ENCODE peak calls at places on chromosomes 6 and 20, in six cellular contexts. One of them, this sample, is unnamed.

GRCh38 chr6:157385482-157385881 is 4.5 kb downstream of the ZDHHC14 start:
- DNase-seq in fibroblast of pulmonary artery: no peak
- DNase-seq in iPS-NIHi11: no peak
- DNase-seq in uterus: no peak
- DNase-seq in adipocyte: no peak
- DNase-seq in HTR-8/SVneo: no peak
- DNase-seq in this sample: no peak

GRCh38 chr6:156963712-156964700 is 186.8 kb downstream of the ARID1B start:
- DNase-seq in uterus: no peak
- DNase-seq in HTR-8/SVneo: peak; percentile 28
- DNase-seq in fibroblast of pulmonary artery: peak; percentile 65
- DNase-seq in adipocyte: peak; percentile 90
- DNase-seq in iPS-NIHi11: no peak
- DNase-seq in this sample: peak; percentile 58

GRCh38 chr6:165871571-165871970 is 208.5 kb upstream of the PDE10A start:
- DNase-seq in iPS-NIHi11: no peak
- DNase-seq in fibroblast of pulmonary artery: no peak
- DNase-seq in HTR-8/SVneo: no peak
- DNase-seq in uterus: no peak
- DNase-seq in adipocyte: no peak
- DNase-seq in this sample: no peak

GRCh38 chr20:49435639-49436038 is 46.8 kb downstream of the KCNB1 start:
- DNase-seq in uterus: no peak
- DNase-seq in adipocyte: no peak
- DNase-seq in HTR-8/SVneo: no peak
- DNase-seq in iPS-NIHi11: no peak
- DNase-seq in fibroblast of pulmonary artery: no peak
- DNase-seq in this sample: peak; percentile 53

GRCh38 chr6:155248021-155249001 is 15.5 kb upstream of the CLDN20 start:
- DNase-seq in HTR-8/SVneo: peak; percentile 51
- DNase-seq in adipocyte: peak; percentile 72
- DNase-seq in uterus: peak; percentile 64
- DNase-seq in iPS-NIHi11: peak; percentile 75
- DNase-seq in fibroblast of pulmonary artery: peak; percentile 78
- DNase-seq in this sample: peak; percentile 32

GRCh38 chr6:142537612-142538478 is 236.0 kb downstream of the ADGRG6 start:
- DNase-seq in HTR-8/SVneo: peak; percentile 2
- DNase-seq in iPS-NIHi11: peak; percentile 10
- DNase-seq in uterus: no peak
- DNase-seq in fibroblast of pulmonary artery: peak; percentile 36
- DNase-seq in adipocyte: peak; percentile 33
- DNase-seq in this sample: peak; percentile 52

GRCh38 chr6:33207569-33208088 is 671 bp upstream of the RING1 start:
- DNase-seq in uterus: peak; percentile 63
- DNase-seq in fibroblast of pulmonary artery: peak; percentile 52
- DNase-seq in adipocyte: peak; percentile 87
- DNase-seq in HTR-8/SVneo: no peak
- DNase-seq in iPS-NIHi11: no peak
- DNase-seq in this sample: peak; percentile 38

GRCh38 chr6:14453712-14454466 is 336.3 kb downstream of the CD83 start:
- DNase-seq in iPS-NIHi11: no peak
- DNase-seq in adipocyte: no peak
- DNase-seq in uterus: no peak
- DNase-seq in fibroblast of pulmonary artery: no peak
- DNase-seq in HTR-8/SVneo: no peak
- DNase-seq in this sample: no peak

GRCh38 chr6:33882154-33882553 is 78.4 kb upstream of the MLN start:
- DNase-seq in fibroblast of pulmonary artery: peak; percentile 83
- DNase-seq in iPS-NIHi11: no peak
- DNase-seq in HTR-8/SVneo: no peak
- DNase-seq in uterus: peak; percentile 59
- DNase-seq in adipocyte: no peak
- DNase-seq in this sample: no peak

GRCh38 chr6:121849477-121849876 is 414.0 kb downstream of the GJA1 start:
- DNase-seq in HTR-8/SVneo: peak; percentile 67
- DNase-seq in adipocyte: peak; percentile 89
- DNase-seq in fibroblast of pulmonary artery: peak; percentile 87
- DNase-seq in iPS-NIHi11: peak; percentile 74
- DNase-seq in uterus: peak; percentile 42
- DNase-seq in this sample: peak; percentile 79